ENCODE peak calls at places on chromosomes 2 and 18, in six cellular contexts. I is A549, B is ovary, K is sigmoid colon, Z is suprapubic skin, C is tibial nerve. W is an unnamed sample.
A peak's percentile ranks its signal among the peaks of the same experiment; 100 is the strongest.

GRCh38 chr18:51162617-51163016 is 34.9 kb downstream of the MEX3C start:
- DNase-seq in I (no peak), B (no peak), K (no peak), Z (no peak), C (no peak), W (no peak)

GRCh38 chr2:239523944-239524310 is 123.1 kb upstream of the HDAC4 start:
- DNase-seq in I (no peak), B (no peak), K (no peak), Z (no peak), C (no peak), W (no peak)

GRCh38 chr2:134203175-134203574 is 50.7 kb upstream of the MGAT5 start:
- DNase-seq in I (no peak), B (no peak), K (no peak), Z (no peak), C (no peak), W (no peak)

GRCh38 chr2:220143336-220143735 is 515.9 kb downstream of the SLC4A3 start:
- DNase-seq in I (no peak), B (no peak), K (no peak), Z (no peak), C (no peak), W (no peak)

GRCh38 chr2:55861733-55862132 is 61.8 kb downstream of the EFEMP1 start:
- DNase-seq in I (no peak), B (no peak), K (peak; percentile 72), Z (no peak), C (no peak), W (no peak)

GRCh38 chr2:170020777-170021176 is 157.2 kb upstream of the MYO3B start:
- DNase-seq in I (no peak), B (no peak), K (no peak), Z (no peak), C (no peak), W (no peak)

GRCh38 chr2:10446631-10447030 is 1.5 kb downstream of the ODC1 start:
- DNase-seq in I (no peak), B (no peak), K (no peak), Z (no peak), C (no peak), W (no peak)

GRCh38 chr18:49061239-49061905 is 110.6 kb upstream of the SMAD7 start:
- DNase-seq in I (no peak), B (no peak), K (no peak), Z (no peak), C (no peak), W (no peak)

GRCh38 chr2:210233487-210233886 is 8.2 kb upstream of the ACADL start:
- DNase-seq in I (no peak), B (no peak), K (no peak), Z (no peak), C (peak; percentile 83), W (peak; percentile 74)

DNA sequence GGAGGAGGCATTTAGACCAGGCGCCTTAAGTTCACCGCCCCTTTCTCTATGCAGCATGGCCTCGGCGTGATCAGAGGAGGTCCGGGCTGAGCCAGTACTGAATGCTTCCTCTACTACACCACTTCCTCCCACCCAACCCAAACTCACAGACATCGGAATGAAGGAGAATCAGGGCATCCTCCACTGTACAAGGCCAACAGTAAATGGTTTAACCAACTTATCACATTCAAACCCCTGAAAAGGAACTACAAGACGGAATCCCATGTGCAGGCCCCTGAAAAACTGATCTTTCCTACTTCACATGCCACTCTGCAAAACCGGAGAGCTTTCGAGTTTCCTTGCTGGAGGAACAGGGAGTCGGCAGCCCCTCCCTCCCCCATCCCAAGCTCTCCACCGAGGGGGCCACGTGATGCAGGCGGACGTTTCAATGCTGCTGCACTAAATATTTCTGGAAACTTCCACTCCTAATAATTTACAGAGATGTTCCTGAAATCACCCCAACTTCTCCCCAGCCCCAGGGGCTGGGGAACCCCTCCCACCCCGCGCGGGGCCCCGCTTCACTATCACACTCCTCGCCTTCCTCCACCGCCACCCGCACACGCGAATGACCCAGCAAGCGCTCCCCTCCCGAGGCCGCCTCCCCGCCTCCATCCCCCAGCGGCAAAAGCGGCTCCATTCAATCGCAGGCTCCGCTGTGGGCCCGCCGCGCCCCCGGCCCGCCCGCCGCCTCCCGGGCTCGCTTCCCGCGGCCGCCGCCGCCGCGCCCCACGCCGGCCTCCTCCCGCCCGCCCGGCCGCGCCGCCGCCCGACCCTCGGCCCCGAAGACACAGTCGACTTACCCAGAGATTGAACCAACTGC is 1.2 kb downstream of the XPO1 start:
- DNase-seq in I (peak; percentile 64), B (peak; percentile 79), K (peak; percentile 91), Z (peak; percentile 93), C (peak; percentile 77), W (peak; percentile 84)
- TF ChIP-seq EP300 in I (no peak), B (no peak), K (no peak), Z (no peak), C (peak; percentile 22), W (no peak)

GRCh38 chr2:191066281-191067233 is 52.6 kb upstream of the STAT1 start:
- DNase-seq in I (no peak), B (no peak), K (no peak), Z (no peak), C (no peak), W (no peak)

GRCh38 chr2:191065785-191066184 is 51.8 kb upstream of the STAT1 start:
- DNase-seq in I (no peak), B (no peak), K (no peak), Z (no peak), C (no peak), W (no peak)

GRCh38 chr2:191061381-191061982 is 47.5 kb upstream of the STAT1 start:
- DNase-seq in I (no peak), B (no peak), K (no peak), Z (no peak), C (no peak), W (no peak)

GRCh38 chr2:191064590-191064989 is 50.6 kb upstream of the STAT1 start:
- DNase-seq in I (no peak), B (no peak), K (no peak), Z (no peak), C (no peak), W (no peak)

GRCh38 chr2:191063584-191063983 is 49.6 kb upstream of the STAT1 start:
- DNase-seq in I (no peak), B (no peak), K (no peak), Z (no peak), C (no peak), W (no peak)
- H3K4me1 ChIP-seq in I (no peaks in the 10 kb centered on the region), B (no peaks in the 10 kb centered on the region), K (no peaks in the 10 kb centered on the region), Z (peaks cover 7% of the 10 kb centered on the region), C (peaks cover 7% of the 10 kb centered on the region), W (no peaks in the 10 kb centered on the region)

GRCh38 chr2:23429036-23429435 is 44.1 kb downstream of the KLHL29 start:
- DNase-seq in I (no peak), B (no peak), K (no peak), Z (no peak), C (no peak), W (no peak)

GRCh38 chr2:23427976-23428375 is 43.0 kb downstream of the KLHL29 start:
- DNase-seq in I (no peak), B (no peak), K (no peak), Z (no peak), C (no peak), W (no peak)

GRCh38 chr2:23427350-23427749 is 42.4 kb downstream of the KLHL29 start:
- DNase-seq in I (no peak), B (no peak), K (no peak), Z (no peak), C (no peak), W (no peak)

GRCh38 chr2:23432531-23432930 is 47.6 kb downstream of the KLHL29 start:
- DNase-seq in I (no peak), B (no peak), K (no peak), Z (no peak), C (no peak), W (no peak)

GRCh38 chr2:23430263-23430662 is 45.3 kb downstream of the KLHL29 start:
- DNase-seq in I (no peak), B (no peak), K (no peak), Z (no peak), C (no peak), W (no peak)
- TF ChIP-seq EP300 in I (no peak), B (no peak), K (no peak), Z (no peak), C (no peak), W (no peak)

DNA sequence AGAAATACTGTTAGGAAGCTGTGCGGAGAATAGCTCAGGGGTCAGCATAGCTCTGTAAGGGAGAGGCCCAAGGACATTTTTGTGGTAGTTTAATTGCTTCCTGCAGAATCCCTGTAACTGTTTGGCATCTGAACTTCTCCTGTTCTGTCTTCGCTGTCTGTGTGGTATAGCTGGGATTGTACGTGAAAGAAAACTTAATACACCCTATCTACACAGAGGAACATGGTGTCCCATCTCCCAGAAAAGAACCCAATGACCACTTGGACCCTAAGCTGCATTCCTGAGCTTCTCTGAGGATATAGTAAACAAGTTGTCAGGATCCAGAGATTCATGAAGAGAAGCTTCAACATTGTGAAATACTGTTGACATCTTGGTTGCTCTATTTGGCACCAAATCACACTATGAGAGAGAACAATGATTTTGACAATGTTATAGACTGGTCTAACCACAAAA is 81.3 kb downstream of the CDC42EP3 start:
- DNase-seq in I (no peak), B (no peak), K (no peak), Z (no peak), C (no peak), W (no peak)
- H3K4me1 ChIP-seq in I (peaks cover 63% of the 10 kb centered on the region), B (peaks cover 13% of the 10 kb centered on the region), K (peaks cover 36% of the 10 kb centered on the region), Z (peaks cover 48% of the 10 kb centered on the region), C (peaks cover 53% of the 10 kb centered on the region), W (peaks cover 30% of the 10 kb centered on the region)

GRCh38 chr2:235511187-235511661 is 17.4 kb downstream of the AGAP1 start:
- DNase-seq in I (peak; percentile 87), B (no peak), K (no peak), Z (no peak), C (no peak), W (no peak)
- TF ChIP-seq EP300 in I (no peak), B (no peak), K (no peak), Z (no peak), C (no peak), W (no peak)

GRCh38 chr2:118050386-118050785 is 36.5 kb upstream of the CCDC93 start:
- DNase-seq in I (no peak), B (no peak), K (no peak), Z (no peak), C (no peak), W (no peak)
- H3K4me1 ChIP-seq in I (peaks cover 19% of the 10 kb centered on the region), B (no peaks in the 10 kb centered on the region), K (no peaks in the 10 kb centered on the region), Z (peaks cover 7% of the 10 kb centered on the region), C (peaks cover 9% of the 10 kb centered on the region), W (no peaks in the 10 kb centered on the region)

GRCh38 chr2:203812294-203813221 is 55.0 kb upstream of the CTLA4 start:
- DNase-seq in I (no peak), B (no peak), K (no peak), Z (no peak), C (no peak), W (no peak)
- TF ChIP-seq EP300 in I (no peak), B (no peak), K (no peak), Z (no peak), C (no peak), W (no peak)